ENCODE peak calls at places on chromosomes 1 and 21, in five cellular contexts. K is GM23338; Q is MM.1S; T is Peyer's patch; H is CD8-positive, alpha-beta memory T cell. J is an unnamed sample. For H3K4me1 and H3K36me3, the result is how much of the 10 kb centered on the place peaks cover.

GRCh38 chr1:59692591-59692990 is 122.2 kb upstream of the HOOK1 start:
- DNase-seq in K (no peak), Q (no peak), T (no peak), H (no peak), J (no peak)

GRCh38 chr1:145849356-145850165 is 4.1 kb downstream of the NUDT17 start:
- DNase-seq in K (peak), Q (no peak), T (no peak), H (no peak), J (no peak)

GRCh38 chr1:107430540-107431228 is 289.8 kb downstream of the NTNG1 start:
- DNase-seq in K (peak), Q (peak), T (no peak), H (no peak), J (peak)

GRCh38 chr1:161165742-161166668 is at the start of gene PPOX:
- DNase-seq in K (peak), Q (peak), T (peak), H (peak), J (peak)

GRCh38 chr1:37028981-37029617 is 5.2 kb downstream of the GRIK3 start:
- DNase-seq in K (peak), Q (no peak), T (no peak), H (no peak), J (no peak)

GRCh38 chr21:31184462-31184861 is 146.2 kb upstream of the KRTAP19-8 start:
- DNase-seq in K (no peak), Q (no peak), T (no peak), H (peak), J (no peak)

GRCh38 chr1:156547434-156547833 is 24.9 kb downstream of the IQGAP3 start:
- DNase-seq in K (no peak), Q (no peak), T (no peak), H (no peak), J (no peak)

GRCh38 chr1:22912311-22912710 is 60.4 kb downstream of the LACTBL1 start:
- DNase-seq in K (no peak), Q (no peak), T (no peak), H (no peak), J (no peak)

GRCh38 chr1:89670711-89671110 is 37.8 kb downstream of the LRRC8C start:
- DNase-seq in K (no peak), Q (peak), T (no peak), H (no peak), J (no peak)

GRCh38 chr1:32890516-32891240 is 4.4 kb downstream of the HPCA start:
- DNase-seq in K (no peak), Q (no peak), T (no peak), H (no peak), J (no peak)

GRCh38 chr1:101520302-101520701 is 283.5 kb downstream of the S1PR1 start:
- DNase-seq in K (peak), Q (peak), T (no peak), H (peak), J (peak)

GRCh38 chr1:58809327-58810040 is 25.6 kb upstream of the JUN start:
- DNase-seq in K (no peak), Q (no peak), T (no peak), H (no peak), J (no peak)

GRCh38 chr1:199855580-199855979 is 171.9 kb upstream of the NR5A2 start:
- DNase-seq in K (no peak), Q (no peak), T (no peak), H (no peak), J (peak)

GRCh38 chr1:150322310-150322709 is 977 bp downstream of the PRPF3 start:
- DNase-seq in K (no peak), Q (no peak), T (no peak), H (no peak), J (no peak)

GRCh38 chr1:81549588-81550127 is 251.1 kb upstream of the ADGRL2 start:
- DNase-seq in K (peak), Q (peak), T (no peak), H (no peak), J (peak)

GRCh38 chr21:38293765-38294164 is 37.0 kb downstream of the KCNJ15 start:
- DNase-seq in K (no peak), Q (no peak), T (no peak), H (no peak), J (no peak)
- H3K4me1 ChIP-seq in K (under half), Q (under half), T (under half), H (under half), J (under half)

DNA sequence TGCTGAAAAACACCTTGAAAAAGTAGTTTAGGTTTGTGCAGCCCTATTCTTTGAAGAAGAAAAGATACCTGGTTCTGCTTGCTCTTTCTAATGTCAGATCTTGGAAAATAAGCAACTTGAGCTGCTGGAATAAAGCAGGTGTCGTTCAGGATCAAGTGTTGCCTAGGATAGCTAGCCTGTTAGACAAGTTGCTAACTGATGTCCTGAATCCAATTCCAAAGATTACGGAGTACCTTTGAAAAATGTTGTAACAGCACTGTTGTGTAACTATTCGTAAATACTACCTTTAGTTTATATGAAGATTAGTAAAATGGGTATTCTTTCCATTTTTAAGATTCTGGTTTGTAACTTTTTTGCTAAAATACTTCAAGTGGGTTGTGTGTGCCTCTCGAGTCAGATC is 151.5 kb downstream of the CLEC20A start:
- DNase-seq in K (no peak), Q (no peak), T (no peak), H (no peak), J (no peak)
- H3K4me3 ChIP-seq in K (peak), Q (no peak), T (no peak), H (no peak), J (no peak)

GRCh38 chr1:3194760-3195479 is 125.9 kb downstream of the PRDM16 start:
- DNase-seq in K (no peak), Q (no peak), T (no peak), H (no peak), J (no peak)
- H3K36me3 ChIP-seq in K (under half), Q (under half), T (under half), H (under half), J (under half)

DNA sequence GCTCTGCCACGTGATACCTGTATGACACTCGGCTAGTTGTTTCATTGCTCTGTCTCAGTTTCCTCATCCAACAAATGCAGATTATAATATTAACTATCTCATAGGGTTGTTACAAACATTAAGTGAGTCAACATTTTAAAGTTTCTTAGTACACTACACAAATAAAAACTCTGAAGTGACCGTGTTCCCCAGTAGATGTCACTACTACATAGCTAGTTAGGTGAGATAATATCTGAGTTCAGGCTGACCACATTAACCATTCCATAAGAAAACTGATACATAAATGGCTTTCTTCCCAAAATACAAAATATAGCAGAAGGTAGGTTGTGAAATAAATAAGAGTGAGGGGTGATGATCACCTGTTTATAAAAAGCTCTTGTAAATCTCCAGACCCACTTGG is 214.1 kb downstream of the NUF2 start:
- DNase-seq in K (peak), Q (peak), T (no peak), H (no peak), J (peak)
- H3K4me1 ChIP-seq in K (under half), Q (under half), T (under half), H (under half), J (under half)

DNA sequence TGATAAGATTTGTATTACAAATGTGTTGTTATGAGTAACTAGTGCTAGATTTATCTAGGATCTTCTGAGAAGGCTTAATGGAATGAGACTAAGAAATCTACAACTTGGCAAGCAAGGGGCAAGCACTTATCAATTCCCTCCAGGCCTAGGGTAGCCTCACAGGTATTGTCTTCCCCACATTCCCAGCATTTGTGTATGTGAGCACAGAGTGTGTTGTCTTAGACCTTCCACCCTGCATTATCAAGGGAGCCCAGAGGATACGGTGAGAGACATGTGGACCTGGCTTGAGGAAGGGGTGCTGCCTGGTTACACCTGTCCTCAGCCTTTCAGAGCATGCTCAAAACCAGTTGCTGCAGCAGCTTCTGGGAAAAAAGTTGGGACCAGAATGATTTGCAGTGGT is 327.2 kb downstream of the MRPL39 start:
- DNase-seq in K (peak), Q (no peak), T (no peak), H (no peak), J (no peak)
- H3K4me3 ChIP-seq in K (no peak), Q (no peak), T (no peak), H (no peak), J (no peak)

DNA sequence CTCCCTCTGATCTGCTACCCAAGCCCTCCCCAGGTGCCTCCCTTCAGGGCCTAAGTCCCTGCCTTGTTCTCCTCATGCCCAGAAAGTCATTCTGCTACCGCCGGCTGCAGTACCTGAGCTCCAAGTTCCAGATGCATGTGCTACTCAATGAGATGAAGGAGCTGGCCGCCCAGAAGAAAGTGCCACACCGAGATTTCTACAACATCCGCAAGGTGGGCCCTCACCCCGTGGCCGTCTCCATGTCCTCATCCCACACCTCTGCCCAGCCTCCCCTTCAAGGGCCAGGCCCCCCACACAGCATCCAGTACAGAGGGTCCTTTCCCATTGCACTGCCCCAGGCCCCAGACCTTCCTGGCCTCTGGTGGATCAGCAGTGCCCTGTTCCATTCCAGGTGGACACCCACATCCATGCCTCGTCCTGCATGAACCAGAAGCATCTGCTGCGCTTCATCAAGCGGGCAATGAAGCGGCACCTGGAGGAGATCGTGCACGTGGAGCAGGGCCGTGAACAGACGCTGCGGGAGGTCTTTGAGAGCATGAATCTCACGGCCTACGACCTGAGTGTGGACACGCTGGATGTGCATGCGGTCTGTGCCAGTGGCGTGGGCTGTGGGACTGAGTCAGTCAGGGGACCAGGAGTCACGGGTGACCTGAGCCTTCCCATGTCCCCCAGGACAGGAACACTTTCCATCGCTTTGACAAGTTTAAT is 8.2 kb downstream of the AMPD2 start:
- DNase-seq in K (no peak), Q (no peak), T (no peak), H (no peak), J (peak)
- H3K36me3 ChIP-seq in K (under half), Q (under half), T (under half), H (under half), J (under half)

GRCh38 chr1:103109291-103109920 is 1.1 kb upstream of the COL11A1 start:
- DNase-seq in K (peak), Q (no peak), T (no peak), H (no peak), J (peak)
- H3K4me1 ChIP-seq in K (under half), Q (under half), T (under half), H (under half), J (under half)

GRCh38 chr1:200896571-200897187 is 2.0 kb downstream of the INAVA start:
- DNase-seq in K (peak), Q (no peak), T (peak), H (no peak), J (no peak)

GRCh38 chr1:200894712-200895447 is at the start of gene INAVA:
- DNase-seq in K (peak), Q (no peak), T (peak), H (no peak), J (no peak)

GRCh38 chr1:200895801-200896570 is 1.3 kb downstream of the INAVA start:
- DNase-seq in K (no peak), Q (no peak), T (peak), H (no peak), J (no peak)

GRCh38 chr1:200897188-200897710 is 2.5 kb downstream of the INAVA start:
- DNase-seq in K (no peak), Q (no peak), T (no peak), H (no peak), J (no peak)

DNA sequence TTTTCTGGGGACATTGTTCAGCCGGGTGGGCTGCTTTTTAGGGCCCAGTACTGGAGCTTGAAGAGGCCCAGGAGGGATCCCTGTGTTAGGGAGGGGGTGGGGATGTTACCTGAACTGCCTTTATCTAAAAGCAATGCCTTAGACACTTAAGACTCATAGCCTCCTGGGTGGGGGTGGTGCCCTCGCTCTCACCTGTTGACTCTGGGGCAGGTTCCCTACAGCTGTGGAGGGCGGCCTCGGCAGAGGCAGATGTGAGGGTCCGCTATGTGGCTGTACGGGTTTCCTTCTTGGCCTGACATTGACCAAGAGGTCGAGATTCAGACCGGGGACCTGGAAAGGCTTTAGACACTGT is 724 bp downstream of the INAVA start:
- DNase-seq in K (peak), Q (no peak), T (peak), H (no peak), J (no peak)
- H3K4me3 ChIP-seq in K (peak), Q (no peak), T (peak), H (no peak), J (no peak)

J was measured in HAP-1.